ENCODE peak calls at places on chromosomes 4 and X, in ten cellular contexts. F is suprapubic skin; X is CD8-positive, alpha-beta T cell; T is HAP-1; Q is CD4-positive, alpha-beta memory T cell; P is pancreas; O is fibroblast of lung; E is H9; A is lower lobe of right lung; K is heart right ventricle. I is an unnamed sample.

GRCh38 chrX:19765628-19766027 is 121.8 kb downstream of the SH3KBP1 start:
- DNase-seq in F (no peak), Q (no peak), P (no peak), K (no peak), X (no peak), T (no peak), O (no peak), E (no peak), A (no peak), I (no peak)

GRCh38 chr4:2745981-2746806 is 9.9 kb downstream of the TNIP2 start:
- DNase-seq in P (no peak), Q (peak; percentile 87), X (peak; percentile 66), K (peak; percentile 54), F (no peak), O (peak; percentile 35), E (no peak), T (no peak), A (peak; percentile 51), I (no peak)

GRCh38 chr4:142818009-142818408 is 28.1 kb downstream of the INPP4B start:
- DNase-seq in F (no peak), K (no peak), T (no peak), P (no peak), X (no peak), Q (no peak), O (peak; percentile 40), A (no peak), E (no peak), I (peak; percentile 45)

GRCh38 chr4:4595252-4595651 is 53.4 kb upstream of the STX18 start:
- DNase-seq in A (no peak), P (no peak), Q (no peak), F (no peak), E (no peak), O (no peak), T (peak; percentile 16), X (no peak), K (no peak), I (no peak)

GRCh38 chr4:156950090-156950489 is 21.5 kb downstream of the PDGFC start:
- DNase-seq in A (no peak), P (no peak), F (no peak), O (no peak), T (no peak), Q (no peak), K (no peak), E (no peak), X (no peak), I (no peak)

GRCh38 chr4:101163936-101164335 is 183.4 kb downstream of the PPP3CA start:
- DNase-seq in X (no peak), Q (no peak), A (no peak), E (no peak), P (no peak), T (no peak), F (no peak), K (no peak), O (peak; percentile 39), I (no peak)

GRCh38 chrX:132957211-132958085 is 981 bp downstream of the HS6ST2 start:
- DNase-seq in Q (no peak), P (peak; percentile 3), E (peak; percentile 58), O (no peak), T (peak; percentile 39), K (peak; percentile 6), X (no peak), A (no peak), F (no peak), I (peak; percentile 51)

GRCh38 chr4:66433706-66434105 is 763.4 kb upstream of the EPHA5 start:
- DNase-seq in F (no peak), O (no peak), P (no peak), K (no peak), Q (no peak), T (no peak), X (no peak), A (no peak), E (no peak), I (no peak)

GRCh38 chr4:626201-627091 is 1.1 kb downstream of the PDE6B start:
- DNase-seq in F (peak; percentile 39), K (no peak), X (no peak), E (peak; percentile 27), A (no peak), Q (no peak), T (no peak), P (no peak), O (no peak), I (no peak)

GRCh38 chrX:152640039-152640818 is 2.5 kb downstream of the GABRQ start:
- DNase-seq in E (peak; percentile 32), F (no peak), Q (no peak), T (no peak), A (no peak), X (no peak), P (no peak), O (no peak), K (no peak), I (no peak)

GRCh38 chrX:130118941-130119640 is 8.8 kb upstream of the ELF4 start:
- DNase-seq in E (no peak), F (no peak), X (no peak), A (no peak), Q (no peak), P (no peak), O (peak; percentile 58), K (no peak), T (no peak), I (peak; percentile 35)
- H3K4me1 ChIP-seq in E (no peaks in the 10 kb centered on the region), F (peaks cover 32% of the 10 kb centered on the region), X (no peaks in the 10 kb centered on the region), A (peaks cover 19% of the 10 kb centered on the region), Q (peaks cover 21% of the 10 kb centered on the region), P (no peaks in the 10 kb centered on the region), O (peaks cover 9% of the 10 kb centered on the region), K (peaks cover 29% of the 10 kb centered on the region), T (peaks cover 7% of the 10 kb centered on the region), I (peaks cover 8% of the 10 kb centered on the region)

DNA sequence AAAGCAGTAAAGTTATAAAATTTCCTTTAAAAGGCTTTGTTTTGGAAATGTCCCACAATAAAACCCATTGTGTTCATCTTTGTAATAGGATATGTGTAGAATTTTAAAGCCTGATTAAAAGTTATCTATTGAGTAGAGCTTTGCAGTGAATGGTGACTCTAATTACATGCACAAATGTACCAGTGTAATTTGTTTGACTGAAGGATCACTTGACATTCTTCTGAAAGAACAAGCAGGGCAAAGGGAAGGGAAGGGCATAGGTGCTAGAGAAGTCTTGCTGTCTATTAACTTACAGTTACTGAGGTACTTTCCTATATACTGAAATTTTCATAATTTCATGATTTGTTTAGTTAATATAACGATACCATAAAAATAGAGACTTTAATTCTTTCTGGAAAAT is 70.8 kb downstream of the STIM2 start:
- DNase-seq in K (no peak), A (no peak), E (no peak), X (no peak), F (no peak), T (peak; percentile 91), Q (no peak), O (no peak), P (no peak), I (no peak)
- H3K4me1 ChIP-seq in K (peaks cover 4% of the 10 kb centered on the region), A (no peaks in the 10 kb centered on the region), E (no peaks in the 10 kb centered on the region), X (peaks cover 17% of the 10 kb centered on the region), F (peaks cover 4% of the 10 kb centered on the region), T (peaks cover 7% of the 10 kb centered on the region), Q (peaks cover 27% of the 10 kb centered on the region), O (peaks cover under 1% of the 10 kb centered on the region), P (no peaks in the 10 kb centered on the region), I (peaks cover 2% of the 10 kb centered on the region)

DNA sequence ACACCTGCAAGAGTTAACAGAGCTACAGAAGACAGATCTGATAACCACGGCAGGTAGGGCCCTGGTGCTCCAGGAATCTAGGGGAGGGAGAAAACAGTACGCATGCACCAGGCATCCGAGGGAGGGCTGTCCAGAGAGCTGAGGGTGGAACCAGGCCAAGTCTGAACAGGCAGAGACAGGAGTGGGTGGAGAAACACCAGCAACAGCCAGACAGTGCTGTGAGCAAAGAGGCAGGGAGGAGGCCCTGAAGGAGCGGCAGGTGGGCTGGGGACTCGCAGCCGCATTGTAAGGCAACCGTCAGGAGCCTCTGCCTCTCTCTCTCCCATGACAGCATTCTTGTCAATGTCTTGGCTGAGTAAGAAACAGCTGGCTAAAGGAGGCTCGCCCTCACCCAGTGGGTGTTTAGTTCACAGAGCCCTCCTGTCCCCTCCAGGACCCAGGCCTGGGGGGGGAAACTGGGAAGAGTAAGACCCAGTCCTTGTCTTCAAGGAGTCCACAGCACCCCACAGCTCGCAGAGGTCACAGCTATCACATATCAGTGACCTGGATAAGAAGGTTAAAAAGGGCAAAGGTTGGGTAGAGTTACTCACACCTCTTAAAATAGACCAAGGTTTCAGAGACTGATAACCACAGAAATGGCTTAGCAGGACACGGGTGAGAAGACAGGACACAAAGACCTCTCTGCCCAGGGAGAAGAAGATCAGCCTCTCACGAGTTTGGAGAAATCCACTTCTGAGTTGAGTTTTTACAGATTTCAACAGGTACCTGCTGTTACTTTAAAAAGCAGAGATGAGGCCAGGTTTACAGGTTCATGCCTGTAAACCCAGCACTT is 10.5 kb downstream of the ACSL1 start:
- DNase-seq in A (peak; percentile 84), Q (no peak), K (peak; percentile 66), F (peak; percentile 80), E (peak; percentile 40), X (no peak), O (peak; percentile 67), T (no peak), P (peak; percentile 83), I (peak; percentile 69)
- H3K4me1 ChIP-seq in A (peaks cover 77% of the 10 kb centered on the region), Q (peaks cover 5% of the 10 kb centered on the region), K (peaks cover 100% of the 10 kb centered on the region), F (peaks cover 80% of the 10 kb centered on the region), E (no peaks in the 10 kb centered on the region), X (peaks cover 6% of the 10 kb centered on the region), O (peaks cover 4% of the 10 kb centered on the region), T (peaks cover 2% of the 10 kb centered on the region), P (peaks cover 18% of the 10 kb centered on the region), I (peaks cover 30% of the 10 kb centered on the region)

DNA sequence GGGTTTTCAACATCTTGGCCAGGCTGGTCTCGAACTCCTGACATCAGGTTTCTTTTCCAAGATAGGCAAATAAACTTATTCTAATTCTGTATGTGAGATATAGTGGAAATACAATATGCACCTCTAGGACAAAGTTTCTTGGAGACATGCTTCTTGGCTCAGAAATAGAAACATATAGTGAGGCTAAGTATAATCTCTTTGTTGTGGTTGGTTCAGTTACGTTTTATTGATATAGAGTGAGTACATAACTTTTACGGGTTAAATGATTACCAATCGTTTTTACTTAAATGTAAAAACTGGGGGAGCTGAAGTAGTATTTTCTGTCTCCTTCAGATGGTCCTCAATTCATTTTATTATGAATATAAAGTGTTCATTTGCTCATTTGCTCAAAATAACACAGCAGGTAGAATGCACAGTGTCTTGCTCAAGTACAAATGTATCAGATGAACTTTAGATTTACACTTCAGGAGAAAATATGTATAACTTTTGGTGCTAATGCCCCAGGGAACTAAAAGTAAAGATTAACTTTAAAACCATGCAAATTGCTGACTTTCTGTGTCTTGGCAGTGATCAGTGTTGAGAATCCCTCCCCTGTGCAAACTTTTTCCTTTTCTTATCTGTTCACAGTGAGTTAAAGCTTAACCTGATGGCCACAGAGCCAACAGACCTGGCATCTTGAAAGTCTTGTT is 77.6 kb downstream of the AFF1 start:
- DNase-seq in X (no peak), T (no peak), E (no peak), F (no peak), O (no peak), A (no peak), K (no peak), Q (peak; percentile 7), P (peak; percentile 66), I (no peak)
- H3K4me1 ChIP-seq in X (peaks cover 57% of the 10 kb centered on the region), T (peaks cover 31% of the 10 kb centered on the region), E (peaks cover 7% of the 10 kb centered on the region), F (peaks cover 85% of the 10 kb centered on the region), O (no peaks in the 10 kb centered on the region), A (peaks cover 94% of the 10 kb centered on the region), K (peaks cover 93% of the 10 kb centered on the region), Q (peaks cover 77% of the 10 kb centered on the region), P (peaks cover 76% of the 10 kb centered on the region), I (peaks cover 5% of the 10 kb centered on the region)

I was measured in SJCRH30.